ENCODE peak calls at places on chromosomes 12 and 14, in eight cellular contexts. G, T, O, W, X, Q, S and H are unnamed samples.

GRCh38 chr12:913919-914718 is 35.4 kb downstream of the RAD52 start:
- DNase-seq in G (no peak), T (no peak), O (no peak), W (peak), X (no peak), Q (no peak), S (peak), H (no peak)

GRCh38 chr14:65297744-65298143 is 114.8 kb upstream of the FUT8 start:
- DNase-seq in G (no peak), T (no peak), O (no peak), W (no peak), X (no peak), Q (no peak), S (no peak), H (no peak)

GRCh38 chr14:64758025-64758521 is 53.8 kb downstream of the PLEKHG3 start:
- DNase-seq in G (no peak), T (peak), O (no peak), W (peak), X (peak), Q (peak), S (peak), H (no peak)

GRCh38 chr14:63134801-63135200 is 69.4 kb upstream of the RHOJ start:
- DNase-seq in G (no peak), T (no peak), O (no peak), W (peak), X (peak), Q (no peak), S (peak), H (no peak)

GRCh38 chr12:91704446-91704845 is 441.2 kb downstream of the BTG1 start:
- DNase-seq in G (no peak), T (no peak), O (no peak), W (peak), X (no peak), Q (no peak), S (peak), H (no peak)

GRCh38 chr14:24280797-24281460 is 9.5 kb upstream of the RABGGTA start:
- DNase-seq in G (no peak), T (no peak), O (no peak), W (peak), X (no peak), Q (no peak), S (no peak), H (no peak)

GRCh38 chr14:56666716-56667115 is 87.1 kb downstream of the TMEM260 start:
- DNase-seq in G (no peak), T (no peak), O (no peak), W (peak), X (no peak), Q (no peak), S (peak), H (no peak)

GRCh38 chr12:77087427-77087826 is 22.1 kb upstream of the E2F7 start:
- DNase-seq in G (no peak), T (no peak), O (no peak), W (peak), X (no peak), Q (no peak), S (peak), H (no peak)

GRCh38 chr12:50246873-50247612 is 36.3 kb downstream of the LIMA1 start:
- DNase-seq in G (peak), T (peak), O (peak), W (peak), X (no peak), Q (peak), S (peak), H (no peak)

GRCh38 chr14:75720828-75721227 is 59.8 kb downstream of the TTLL5 start:
- DNase-seq in G (no peak), T (peak), O (peak), W (peak), X (no peak), Q (peak), S (peak), H (no peak)

GRCh38 chr12:14272954-14273910 is 92.2 kb upstream of the ATF7IP start:
- DNase-seq in G (no peak), T (no peak), O (no peak), W (no peak), X (no peak), Q (no peak), S (no peak), H (no peak)

GRCh38 chr12:47825239-47825639 is 5.5 kb upstream of the HDAC7 start:
- DNase-seq in G (no peak), T (peak), O (no peak), W (peak), X (peak), Q (peak), S (no peak), H (no peak)

GRCh38 chr14:61434315-61434714 is 112.9 kb downstream of the PRKCH start:
- DNase-seq in G (no peak), T (no peak), O (no peak), W (no peak), X (no peak), Q (no peak), S (peak), H (no peak)

GRCh38 chr12:95571369-95571768 is 20.1 kb upstream of the USP44 start:
- DNase-seq in G (no peak), T (no peak), O (no peak), W (no peak), X (no peak), Q (no peak), S (no peak), H (no peak)

GRCh38 chr12:10247659-10248058 is 35.0 kb downstream of the GABARAPL1 start:
- DNase-seq in G (no peak), T (no peak), O (no peak), W (no peak), X (no peak), Q (no peak), S (no peak), H (no peak)

GRCh38 chr14:34874386-34875030 is 652 bp downstream of the BAZ1A start:
- DNase-seq in G (peak), T (peak), O (no peak), W (peak), X (peak), Q (peak), S (peak), H (peak)

GRCh38 chr12:116050266-116050665 is 227.2 kb downstream of the MED13L start:
- DNase-seq in G (no peak), T (no peak), O (no peak), W (no peak), X (no peak), Q (no peak), S (no peak), H (no peak)

GRCh38 chr14:100336618-100337530 is 13.7 kb downstream of the SLC25A47 start:
- DNase-seq in G (peak), T (no peak), O (no peak), W (no peak), X (no peak), Q (peak), S (no peak), H (no peak)

GRCh38 chr12:52044284-52044983 is 6.8 kb upstream of the NR4A1 start:
- DNase-seq in G (no peak), T (peak), O (peak), W (peak), X (no peak), Q (peak), S (peak), H (no peak)

GRCh38 chr14:75059642-75060041 is 4.2 kb downstream of the ACYP1 start:
- DNase-seq in G (no peak), T (no peak), O (no peak), W (no peak), X (no peak), Q (no peak), S (peak), H (no peak)

GRCh38 chr12:108190529-108190928 is 61.4 kb downstream of the WSCD2 start:
- DNase-seq in G (no peak), T (no peak), O (no peak), W (no peak), X (no peak), Q (peak), S (no peak), H (no peak)

GRCh38 chr14:73721101-73721821 is 7.1 kb upstream of the PNMA1 start:
- DNase-seq in G (no peak), T (no peak), O (no peak), W (no peak), X (peak), Q (no peak), S (no peak), H (no peak)

GRCh38 chr12:48118491-48118890 is 673 bp upstream of the PFKM start:
- DNase-seq in G (no peak), T (no peak), O (no peak), W (no peak), X (peak), Q (no peak), S (no peak), H (no peak)

GRCh38 chr12:106831699-106832098 is 57.2 kb downstream of the RIC8B start:
- DNase-seq in G (no peak), T (no peak), O (no peak), W (no peak), X (peak), Q (no peak), S (no peak), H (no peak)

GRCh38 chr12:95836185-95836609 is 22.6 kb upstream of the SNRPF start:
- DNase-seq in G (no peak), T (no peak), O (no peak), W (peak), X (no peak), Q (no peak), S (peak), H (no peak)

GRCh38 chr12:104779134-104779533 is 179.0 kb downstream of the SLC41A2 start:
- DNase-seq in G (no peak), T (no peak), O (no peak), W (no peak), X (no peak), Q (no peak), S (no peak), H (no peak)
- TF ChIP-seq CTCF in G (no peak), T (no peak), O (no peak), W (no peak), X (no peak), Q (no peak), S (no peak), H (no peak)

GRCh38 chr12:2673966-2674810 is 120.6 kb upstream of the FKBP4 start:
- DNase-seq in G (no peak), T (no peak), O (no peak), W (no peak), X (peak), Q (no peak), S (no peak), H (no peak)
- TF ChIP-seq CTCF in G (no peak), T (no peak), O (peak), W (peak), X (peak), Q (no peak), S (peak), H (peak)

DNA sequence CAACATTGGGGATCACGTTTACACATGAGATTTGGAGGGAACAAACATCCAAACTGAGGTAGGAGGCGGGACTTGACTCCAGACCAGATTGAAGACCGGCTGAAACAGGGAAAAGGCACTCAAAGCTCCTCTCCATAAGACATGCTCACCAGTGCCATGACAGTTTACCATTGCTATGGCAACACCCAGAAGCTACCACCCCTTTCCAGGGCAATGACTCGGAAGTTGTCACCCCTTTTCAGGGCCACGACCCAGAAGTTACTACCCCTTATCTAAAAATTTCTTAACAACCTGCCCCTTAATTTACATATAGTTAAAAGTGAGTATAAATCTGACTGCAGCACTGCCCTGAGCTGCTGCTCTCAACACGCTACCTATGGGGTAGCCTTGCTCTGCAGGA is 34.1 kb downstream of the TMEM233 start:
- DNase-seq in G (no peak), T (no peak), O (no peak), W (no peak), X (no peak), Q (no peak), S (no peak), H (no peak)
- TF ChIP-seq CTCF in G (no peak), T (no peak), O (no peak), W (no peak), X (no peak), Q (no peak), S (no peak), H (no peak)

GRCh38 chr12:113315358-113315757 is 19.6 kb downstream of the SLC8B1 start:
- DNase-seq in G (no peak), T (no peak), O (no peak), W (no peak), X (no peak), Q (peak), S (no peak), H (no peak)

GRCh38 chr12:113305281-113305856 is 29.5 kb downstream of the SLC8B1 start:
- DNase-seq in G (no peak), T (no peak), O (no peak), W (no peak), X (no peak), Q (no peak), S (no peak), H (no peak)

GRCh38 chr12:113314121-113314529 is 20.8 kb downstream of the SLC8B1 start:
- DNase-seq in G (no peak), T (no peak), O (no peak), W (no peak), X (no peak), Q (no peak), S (no peak), H (no peak)

GRCh38 chr12:113306382-113306781 is 28.5 kb downstream of the SLC8B1 start:
- DNase-seq in G (no peak), T (no peak), O (no peak), W (no peak), X (no peak), Q (no peak), S (peak), H (no peak)

GRCh38 chr12:113310489-113310888 is 24.4 kb downstream of the SLC8B1 start:
- DNase-seq in G (no peak), T (no peak), O (no peak), W (no peak), X (peak), Q (no peak), S (no peak), H (no peak)
- TF ChIP-seq CTCF in G (no peak), T (no peak), O (no peak), W (no peak), X (no peak), Q (no peak), S (peak), H (peak)